ENCODE peak calls at places on chromosomes 11 and 22, in ten cellular contexts. F, Y, S, K, H, W, P, T, L and G are unnamed samples.

GRCh38 chr11:130534525-130534924 is 86.1 kb downstream of the ADAMTS15 start:
- DNase-seq in K (no peak), P (no peak), W (no peak), S (no peak), T (no peak), H (no peak), F (no peak), Y (no peak), L (no peak), G (no peak)

GRCh38 chr11:9752091-9752490 is 88.2 kb downstream of the SWAP70 start:
- DNase-seq in F (no peak), P (no peak), T (no peak), W (no peak), L (no peak), Y (no peak), K (peak), H (no peak), S (peak), G (no peak)

GRCh38 chr22:25057013-25057881 is 104.7 kb downstream of the KIAA1671 start:
- DNase-seq in P (peak), W (peak), H (peak), L (peak), K (peak), Y (peak), T (no peak), S (no peak), F (peak), G (peak)

GRCh38 chr11:98561216-98561615 is 459.5 kb upstream of the CNTN5 start:
- DNase-seq in S (no peak), K (no peak), W (no peak), T (no peak), Y (no peak), P (no peak), H (no peak), F (no peak), L (no peak), G (no peak)

GRCh38 chr11:86571273-86571948 is 101.0 kb downstream of the ME3 start:
- DNase-seq in Y (no peak), F (no peak), T (no peak), L (no peak), H (no peak), K (peak), S (no peak), P (peak), W (no peak), G (no peak)

GRCh38 chr11:115676206-115676605 is 172.0 kb upstream of the CADM1 start:
- DNase-seq in F (no peak), K (no peak), W (no peak), T (no peak), P (no peak), L (no peak), H (no peak), S (no peak), Y (no peak), G (no peak)

GRCh38 chr11:107592813-107593212 is 1.9 kb downstream of the ELMOD1 start:
- DNase-seq in T (no peak), K (peak), H (no peak), L (no peak), S (no peak), W (no peak), P (no peak), F (no peak), Y (no peak), G (no peak)

GRCh38 chr11:22976146-22976545 is 115.9 kb upstream of the CCDC179 start:
- DNase-seq in W (no peak), T (no peak), S (peak), P (no peak), Y (no peak), H (no peak), L (no peak), F (no peak), K (peak), G (no peak)

GRCh38 chr11:118790357-118791014 is 478 bp downstream of the DDX6 start:
- DNase-seq in W (peak), Y (peak), H (peak), F (peak), P (peak), S (peak), L (no peak), T (peak), K (peak), G (peak)

GRCh38 chr11:83449338-83449913 is 163.3 kb upstream of the CCDC90B start:
- DNase-seq in P (no peak), Y (no peak), S (no peak), W (no peak), T (no peak), H (no peak), F (no peak), L (no peak), K (no peak), G (no peak)

GRCh38 chr11:76208829-76209670 is 2.7 kb upstream of the WNT11 start:
- DNase-seq in T (peak), S (peak), P (peak), W (no peak), F (peak), Y (peak), L (peak), K (peak), H (peak), G (peak)

GRCh38 chr22:17980638-17981051 is 43.7 kb downstream of the MICAL3 start:
- DNase-seq in Y (no peak), K (peak), S (peak), P (no peak), T (no peak), H (no peak), F (peak), W (no peak), L (peak), G (peak)

GRCh38 chr11:114132427-114132826 is 72.9 kb downstream of the ZBTB16 start:
- DNase-seq in H (no peak), T (no peak), Y (no peak), F (no peak), L (no peak), P (no peak), S (no peak), K (peak), W (no peak), G (no peak)

GRCh38 chr22:33372875-33373274 is 314.7 kb upstream of the SYN3 start:
- DNase-seq in W (no peak), S (no peak), P (no peak), T (no peak), H (no peak), Y (no peak), K (no peak), L (no peak), F (no peak), G (no peak)

DNA sequence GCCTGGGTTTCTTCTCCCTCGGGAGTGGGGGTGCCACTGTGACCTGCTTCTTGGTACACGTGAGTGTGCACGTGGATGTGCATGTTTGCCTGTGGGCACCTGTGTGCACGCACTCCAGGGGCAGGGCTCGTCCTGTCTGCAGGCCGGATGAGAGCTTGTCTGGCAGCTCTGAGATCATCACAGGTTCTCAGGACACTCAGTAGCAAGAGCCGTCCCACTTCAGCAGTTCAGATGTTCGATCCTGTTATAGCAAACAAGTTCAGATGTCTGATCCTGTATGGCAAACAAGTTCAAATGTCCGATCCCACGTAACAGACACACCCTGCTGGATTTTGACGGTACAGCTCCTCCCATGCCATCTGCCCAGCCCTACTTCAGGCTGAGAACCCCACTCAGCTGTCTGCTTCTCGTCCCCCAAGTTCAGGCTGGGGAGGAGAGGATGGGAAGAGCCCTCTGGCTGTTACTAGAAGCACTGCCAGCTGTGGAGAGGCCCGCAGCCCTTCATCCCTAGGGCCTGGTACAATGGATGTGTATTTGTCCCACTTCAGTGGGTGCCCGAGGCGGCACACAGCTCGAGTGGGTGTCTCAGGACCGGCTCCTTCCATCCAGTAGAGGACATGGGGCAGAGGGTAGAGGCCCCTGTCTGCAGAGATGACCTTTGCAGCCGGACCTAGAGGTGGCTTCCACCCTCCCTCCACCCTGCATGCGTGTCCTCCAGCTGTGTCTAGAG is 1126.9 kb downstream of the BRD1 start:
- DNase-seq in K (no peak), F (no peak), S (no peak), L (no peak), T (no peak), W (no peak), Y (no peak), H (no peak), P (no peak), G (no peak)
- TF ChIP-seq CTCF in K (no peak), F (no peak), S (no peak), L (no peak), T (no peak), W (no peak), Y (no peak), H (no peak), P (no peak), G (no peak)

GRCh38 chr11:121610706-121611105 is 157.9 kb upstream of the SORL1-AS1 start:
- DNase-seq in W (no peak), K (no peak), L (no peak), H (no peak), P (no peak), F (no peak), S (no peak), T (no peak), Y (no peak), G (no peak)

GRCh38 chr11:121611242-121611641 is 158.5 kb upstream of the SORL1-AS1 start:
- DNase-seq in L (no peak), Y (no peak), H (no peak), K (no peak), T (no peak), W (no peak), F (no peak), S (no peak), P (no peak), G (no peak)

GRCh38 chr11:121613724-121614123 is 161.0 kb upstream of the SORL1-AS1 start:
- DNase-seq in S (peak), Y (no peak), H (no peak), K (peak), P (no peak), W (no peak), L (no peak), F (no peak), T (no peak), G (no peak)

GRCh38 chr11:121614661-121615240 is 162.0 kb upstream of the SORL1-AS1 start:
- DNase-seq in Y (no peak), T (no peak), L (no peak), S (no peak), H (no peak), F (no peak), K (peak), W (no peak), P (no peak), G (no peak)

DNA sequence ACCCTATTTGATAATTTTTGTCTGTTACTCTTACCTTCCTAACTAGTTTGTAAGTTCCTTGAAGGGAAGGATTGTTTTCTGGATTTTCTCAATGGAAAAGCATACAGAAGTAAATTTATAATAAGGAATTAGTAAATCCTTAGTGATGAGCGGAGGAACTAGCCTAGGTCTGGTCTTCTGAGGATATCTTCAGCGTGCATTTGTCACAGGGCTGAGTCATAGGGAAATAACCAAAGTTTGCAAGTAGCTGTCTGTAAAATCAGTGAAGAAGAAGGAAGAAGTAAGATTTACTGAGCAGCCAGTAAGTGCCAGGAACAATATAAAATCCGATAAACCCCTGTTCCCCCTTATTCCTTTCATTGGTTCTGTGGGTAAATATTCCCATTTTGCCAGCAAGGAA is 162.7 kb upstream of the SORL1-AS1 start:
- DNase-seq in P (no peak), L (no peak), W (no peak), T (no peak), H (no peak), S (peak), K (peak), Y (no peak), F (no peak), G (no peak)
- H3K27ac ChIP-seq in P (no peak), L (no peak), W (no peak), T (no peak), H (no peak), S (no peak), K (no peak), Y (no peak), F (no peak), G (no peak)

DNA sequence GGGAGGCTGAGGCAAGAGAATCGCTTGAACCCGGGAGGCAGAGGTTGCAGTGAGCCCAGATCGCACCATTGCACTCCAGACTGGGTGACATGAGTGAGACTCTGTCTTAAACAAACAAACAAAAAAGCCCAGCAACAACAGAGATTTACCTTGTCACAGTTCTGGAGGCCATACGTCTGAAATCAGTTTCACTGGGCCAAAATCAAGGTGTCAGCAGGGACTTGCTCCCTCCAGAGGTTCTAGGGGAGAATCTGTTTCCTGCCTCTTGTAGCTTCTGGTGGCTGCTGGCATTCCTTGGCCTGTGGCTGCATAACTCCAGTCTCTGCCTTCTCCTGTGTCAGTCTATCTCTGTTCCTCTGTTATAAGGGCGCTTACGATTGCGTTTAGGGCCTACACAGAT is 1.5 kb downstream of the DDX10 start:
- DNase-seq in L (no peak), Y (no peak), F (no peak), K (peak), H (no peak), W (no peak), T (no peak), S (no peak), P (no peak), G (no peak)
- TF ChIP-seq CTCF in L (no peak), Y (no peak), F (no peak), K (no peak), H (no peak), W (no peak), T (no peak), S (no peak), P (no peak), G (no peak)

DNA sequence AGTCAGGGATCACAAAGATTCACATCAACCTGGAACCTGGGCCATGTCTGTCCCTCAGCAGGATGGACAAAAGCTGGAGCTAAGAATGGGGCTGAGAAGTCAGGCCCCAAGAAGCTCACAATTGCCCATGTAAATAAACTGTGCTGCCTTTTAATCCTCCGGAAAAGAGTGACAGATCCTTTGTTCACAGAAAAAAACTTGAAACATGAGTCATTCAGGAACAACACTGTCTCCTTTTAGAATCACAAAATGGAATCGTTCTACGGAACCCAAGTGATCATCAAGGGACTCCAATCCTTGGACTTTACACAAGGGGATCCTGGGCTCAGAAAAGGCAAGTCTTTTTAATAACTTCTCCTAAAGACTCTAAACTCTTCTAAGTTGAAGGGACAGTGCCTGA is 36.1 kb downstream of the RELT start:
- DNase-seq in L (no peak), P (no peak), F (no peak), Y (no peak), S (no peak), K (no peak), W (no peak), T (no peak), H (no peak), G (no peak)
- H3K27ac ChIP-seq in L (no peak), P (no peak), F (no peak), Y (no peak), S (no peak), K (no peak), W (no peak), T (peak), H (no peak), G (no peak)

GRCh38 chr11:57567210-57567511 is 311 bp downstream of the UBE2L6 start:
- DNase-seq in T (no peak), S (peak), P (no peak), H (no peak), F (no peak), Y (no peak), L (no peak), W (no peak), K (no peak), G (peak)

GRCh38 chr11:57566564-57567209 is 785 bp downstream of the UBE2L6 start:
- DNase-seq in L (no peak), P (no peak), S (no peak), T (no peak), W (no peak), Y (no peak), F (no peak), H (no peak), K (peak), G (no peak)

GRCh38 chr11:57566035-57566504 is 1.4 kb downstream of the UBE2L6 start:
- DNase-seq in W (no peak), K (peak), T (no peak), Y (no peak), P (no peak), L (no peak), H (no peak), F (no peak), S (peak), G (peak)

GRCh38 chr11:57567512-57568329 is at the start of gene UBE2L6:
- DNase-seq in K (peak), S (no peak), W (peak), L (peak), Y (peak), F (peak), T (peak), P (peak), H (peak), G (peak)

DNA sequence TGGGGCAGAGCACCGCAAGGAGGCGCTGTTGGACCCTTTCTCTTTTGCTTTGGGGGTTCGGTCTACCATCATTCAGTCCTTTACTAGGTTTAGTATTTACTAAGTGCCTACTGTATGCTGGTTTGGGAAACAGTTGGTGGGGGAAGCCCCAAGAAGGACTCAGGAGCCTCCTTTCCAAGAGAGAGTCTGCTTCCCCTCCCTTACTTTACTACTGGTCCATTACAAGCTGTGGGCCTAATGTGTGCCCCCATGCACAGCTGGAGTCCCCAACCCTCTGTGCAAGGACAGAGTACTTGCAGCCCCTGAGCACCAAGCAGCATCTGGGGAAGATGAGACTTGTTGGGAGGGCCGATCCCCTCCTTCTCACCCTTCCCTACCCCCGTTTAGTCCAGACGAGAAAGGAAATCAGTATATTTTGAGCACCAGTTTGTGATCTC is 876 bp upstream of the UBE2L6 start:
- DNase-seq in W (no peak), T (no peak), K (peak), P (no peak), S (peak), L (no peak), Y (peak), H (peak), F (peak), G (no peak)
- TF ChIP-seq CTCF in W (no peak), T (peak), K (peak), P (peak), S (peak), L (peak), Y (peak), H (peak), F (peak), G (peak)

DNA sequence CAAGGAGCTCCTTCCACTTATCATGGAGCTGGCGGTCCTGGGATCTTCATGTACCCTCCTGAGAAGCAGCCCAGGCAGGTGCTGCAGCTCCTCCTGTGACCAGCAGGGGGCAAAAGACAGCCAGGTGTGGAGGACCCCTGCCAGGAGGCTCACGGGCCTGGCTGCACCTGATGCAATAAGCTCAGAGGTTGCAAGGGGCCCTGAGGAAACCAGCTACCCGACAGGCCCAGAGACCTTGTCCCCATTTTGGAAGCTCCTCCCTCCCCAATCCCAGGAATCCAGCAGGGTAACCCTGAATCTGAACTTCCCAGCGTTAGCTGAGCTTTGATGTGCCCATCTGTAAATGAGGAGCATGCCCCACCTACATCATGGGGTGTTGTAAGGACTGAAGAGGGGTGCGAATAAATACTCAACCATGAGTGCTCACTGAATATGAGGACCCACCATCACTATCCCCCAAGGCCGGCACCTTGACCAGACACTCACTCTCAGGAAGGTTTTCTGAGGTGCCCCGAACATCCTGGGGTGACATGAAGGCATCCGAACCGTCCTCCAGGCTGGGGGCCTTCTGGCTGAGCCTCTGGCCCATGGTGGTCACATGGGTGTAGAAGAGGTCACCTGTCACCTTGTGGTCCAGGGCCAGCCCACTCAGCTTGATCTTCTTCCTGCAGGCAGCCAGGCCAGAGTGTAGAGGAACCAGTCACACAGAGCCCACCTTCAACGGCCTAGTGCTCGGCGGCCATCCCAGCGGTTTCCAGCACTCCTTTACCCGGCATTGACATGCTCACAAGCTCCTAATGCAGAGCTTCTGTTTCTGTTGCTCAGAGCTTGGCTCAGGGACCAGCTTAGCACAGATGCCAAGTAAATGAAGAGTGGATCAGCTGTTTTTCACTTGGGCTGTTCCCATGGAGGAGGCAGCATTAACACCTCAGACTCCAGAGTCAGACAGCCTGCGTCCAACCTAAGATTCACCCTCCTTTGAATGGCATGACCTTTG is 21.7 kb downstream of the SLC43A1 start:
- DNase-seq in K (peak), P (no peak), T (peak), W (peak), H (peak), S (peak), Y (peak), L (peak), F (peak), G (peak)
- H3K27ac ChIP-seq in K (no peak), P (peak), T (no peak), W (no peak), H (no peak), S (no peak), Y (no peak), L (no peak), F (no peak), G (no peak)

GRCh38 chr22:35454416-35455054 is 54.6 kb downstream of the MCM5 start:
- DNase-seq in K (no peak), P (no peak), F (no peak), L (no peak), H (no peak), S (no peak), W (no peak), T (no peak), Y (no peak), G (peak)
- TF ChIP-seq CTCF in K (peak), P (no peak), F (no peak), L (peak), H (peak), S (no peak), W (no peak), T (peak), Y (no peak), G (no peak)

GRCh38 chr11:68837583-68838571 is 3.8 kb downstream of the CPT1A start:
- DNase-seq in H (no peak), Y (no peak), K (no peak), P (no peak), F (no peak), W (no peak), T (no peak), S (no peak), L (no peak), G (no peak)
- H3K27ac ChIP-seq in H (peak), Y (no peak), K (no peak), P (peak), F (peak), W (peak), T (peak), S (peak), L (peak), G (peak)